ENCODE peak calls at places on chromosomes 7 and 10, in four cellular contexts. One of them, this sample, is unnamed.

GRCh38 chr7:31047282-31047681 is 4.8 kb upstream of the ADCYAP1R1 start:
- DNase-seq in esophagus squamous epithelium: no peak
- DNase-seq in nephron progenitor cell: no peak
- DNase-seq in glutamatergic neuron: no peak
- DNase-seq in this sample: no peak

GRCh38 chr10:131193923-131194322 is 117.6 kb downstream of the TCERG1L start:
- DNase-seq in glutamatergic neuron: no peak
- DNase-seq in esophagus squamous epithelium: no peak
- DNase-seq in nephron progenitor cell: no peak
- DNase-seq in this sample: no peak

GRCh38 chr7:41536116-41536515 is 166.8 kb downstream of the INHBA start:
- DNase-seq in nephron progenitor cell: no peak
- DNase-seq in glutamatergic neuron: no peak
- DNase-seq in esophagus squamous epithelium: no peak
- DNase-seq in this sample: no peak

GRCh38 chr7:46448478-46448877 is 527.4 kb upstream of the IGFBP3 start:
- DNase-seq in esophagus squamous epithelium: no peak
- DNase-seq in nephron progenitor cell: no peak
- DNase-seq in glutamatergic neuron: no peak
- DNase-seq in this sample: no peak

GRCh38 chr7:2641406-2642393 is 9.9 kb downstream of the TTYH3 start:
- DNase-seq in esophagus squamous epithelium: no peak
- DNase-seq in nephron progenitor cell: peak
- DNase-seq in glutamatergic neuron: peak
- DNase-seq in this sample: peak

GRCh38 chr7:81883801-81884393 is 114.0 kb upstream of the HGF start:
- DNase-seq in nephron progenitor cell: no peak
- DNase-seq in esophagus squamous epithelium: no peak
- DNase-seq in glutamatergic neuron: no peak
- DNase-seq in this sample: no peak

GRCh38 chr7:155557778-155558177 is 11.4 kb upstream of the CNPY1 start:
- DNase-seq in nephron progenitor cell: no peak
- DNase-seq in esophagus squamous epithelium: no peak
- DNase-seq in glutamatergic neuron: no peak
- DNase-seq in this sample: no peak

GRCh38 chr10:52677087-52677486 is 95.5 kb downstream of the MBL2 start:
- DNase-seq in nephron progenitor cell: no peak
- DNase-seq in glutamatergic neuron: no peak
- DNase-seq in esophagus squamous epithelium: no peak
- DNase-seq in this sample: no peak

GRCh38 chr7:80140388-80140787 is 5.8 kb downstream of the GNAI1 start:
- DNase-seq in glutamatergic neuron: no peak
- DNase-seq in esophagus squamous epithelium: no peak
- DNase-seq in nephron progenitor cell: no peak
- DNase-seq in this sample: no peak

GRCh38 chr7:79455173-79455790 is 1.8 kb upstream of the MAGI2 start:
- DNase-seq in glutamatergic neuron: no peak
- DNase-seq in nephron progenitor cell: no peak
- DNase-seq in esophagus squamous epithelium: no peak
- DNase-seq in this sample: no peak

GRCh38 chr10:61606971-61607907 is 55.5 kb upstream of the CABCOCO1 start:
- DNase-seq in esophagus squamous epithelium: no peak
- DNase-seq in glutamatergic neuron: no peak
- DNase-seq in nephron progenitor cell: no peak
- DNase-seq in this sample: no peak

GRCh38 chr7:6705959-6706665 is 635 bp downstream of the ZNF12 start:
- DNase-seq in nephron progenitor cell: peak
- DNase-seq in esophagus squamous epithelium: no peak
- DNase-seq in glutamatergic neuron: peak
- DNase-seq in this sample: no peak

GRCh38 chr7:154591544-154591943 is 411.4 kb downstream of the PAXIP1 start:
- DNase-seq in glutamatergic neuron: no peak
- DNase-seq in esophagus squamous epithelium: no peak
- DNase-seq in nephron progenitor cell: no peak
- DNase-seq in this sample: no peak

GRCh38 chr10:50574305-50574704 is 49.5 kb downstream of the SGMS1 start:
- DNase-seq in glutamatergic neuron: no peak
- DNase-seq in nephron progenitor cell: no peak
- DNase-seq in esophagus squamous epithelium: no peak
- DNase-seq in this sample: no peak

GRCh38 chr7:140898794-140899548 is 25.8 kb downstream of the BRAF start:
- DNase-seq in esophagus squamous epithelium: no peak
- DNase-seq in nephron progenitor cell: no peak
- DNase-seq in glutamatergic neuron: no peak
- DNase-seq in this sample: no peak

GRCh38 chr10:16909961-16910794 is 93.0 kb upstream of the RSU1 start:
- DNase-seq in esophagus squamous epithelium: no peak
- DNase-seq in nephron progenitor cell: no peak
- DNase-seq in glutamatergic neuron: no peak
- DNase-seq in this sample: no peak

GRCh38 chr7:45717537-45718235 is 143.5 kb downstream of the ADCY1 start:
- DNase-seq in esophagus squamous epithelium: no peak
- DNase-seq in glutamatergic neuron: no peak
- DNase-seq in nephron progenitor cell: no peak
- DNase-seq in this sample: no peak

GRCh38 chr7:116030626-116031276 is at the start of gene TFEC:
- DNase-seq in glutamatergic neuron: no peak
- DNase-seq in nephron progenitor cell: no peak
- DNase-seq in esophagus squamous epithelium: no peak
- DNase-seq in this sample: no peak

GRCh38 chr10:24415455-24416169 is 206.7 kb downstream of the KIAA1217 start:
- DNase-seq in nephron progenitor cell: peak
- DNase-seq in esophagus squamous epithelium: no peak
- DNase-seq in glutamatergic neuron: peak
- DNase-seq in this sample: no peak

GRCh38 chr7:47496064-47496665 is 85.7 kb downstream of the TNS3 start:
- DNase-seq in nephron progenitor cell: no peak
- DNase-seq in glutamatergic neuron: no peak
- DNase-seq in esophagus squamous epithelium: no peak
- DNase-seq in this sample: no peak

GRCh38 chr7:55439627-55440026 is 74.5 kb downstream of the LANCL2 start:
- DNase-seq in nephron progenitor cell: no peak
- DNase-seq in glutamatergic neuron: no peak
- DNase-seq in esophagus squamous epithelium: no peak
- DNase-seq in this sample: peak

GRCh38 chr10:84820121-84820520 is 491.7 kb downstream of the CCSER2 start:
- DNase-seq in glutamatergic neuron: no peak
- DNase-seq in nephron progenitor cell: no peak
- DNase-seq in esophagus squamous epithelium: no peak
- DNase-seq in this sample: no peak